ENCODE peak calls at places on chromosomes 3 and 15, in nine cellular contexts. O is activated CD4-positive, alpha-beta T cell treated with anti-CD3 and anti-CD28 coated beads, Interleukin-2, amount 50 U/mL, for 4 hours; T is 8988T; L is astrocyte of the spinal cord; M is GM20000; G is neuronal stem cell; U is NCI-H2107; I is skeletal muscle cell; K is left kidney. P is an unnamed sample.

GRCh38 chr3:26437678-26438077 is 184.9 kb upstream of the LRRC3B start:
- DNase-seq in O (no peak), T (no peak), L (peak), M (no peak), G (no peak), U (no peak), I (peak), K (no peak), P (no peak)

GRCh38 chr15:85037617-85038016 is 56.0 kb downstream of the PDE8A start:
- DNase-seq in O (no peak), T (no peak), L (no peak), M (no peak), G (no peak), U (no peak), I (no peak), K (no peak), P (no peak)

GRCh38 chr15:54559405-54560064 is 581.3 kb downstream of the UNC13C start:
- DNase-seq in O (no peak), T (no peak), L (no peak), M (no peak), G (no peak), U (no peak), I (no peak), K (no peak), P (no peak)

GRCh38 chr3:150555859-150556436 is 9.4 kb downstream of the EIF2A start:
- DNase-seq in O (no peak), T (no peak), L (no peak), M (no peak), G (no peak), U (no peak), I (no peak), K (no peak), P (no peak)

GRCh38 chr3:184771158-184771730 is 40.7 kb upstream of the VPS8 start:
- DNase-seq in O (no peak), T (no peak), L (no peak), M (no peak), G (no peak), U (no peak), I (no peak), K (peak), P (no peak)

GRCh38 chr3:124297062-124297980 is 305.4 kb upstream of the ROPN1 start:
- DNase-seq in O (no peak), T (no peak), L (no peak), M (no peak), G (no peak), U (no peak), I (no peak), K (peak), P (no peak)

GRCh38 chr3:69113536-69113935 is 8.9 kb downstream of the LMOD3 start:
- DNase-seq in O (no peak), T (no peak), L (no peak), M (no peak), G (no peak), U (no peak), I (no peak), K (no peak), P (no peak)

GRCh38 chr15:63044077-63044644 is 1.6 kb downstream of the TPM1 start:
- DNase-seq in O (no peak), T (no peak), L (peak), M (peak), G (no peak), U (no peak), I (no peak), K (no peak), P (no peak)

GRCh38 chr3:122560680-122561079 is 3.4 kb downstream of the PARP9 start:
- DNase-seq in O (peak), T (peak), L (peak), M (peak), G (no peak), U (peak), I (no peak), K (peak), P (no peak)

GRCh38 chr3:159364511-159364910 is 562.7 kb downstream of the MFSD1 start:
- DNase-seq in O (no peak), T (no peak), L (no peak), M (no peak), G (no peak), U (no peak), I (no peak), K (no peak), P (no peak)

GRCh38 chr3:79661866-79662265 is 105.9 kb downstream of the ROBO1 start:
- DNase-seq in O (no peak), T (no peak), L (peak), M (no peak), G (no peak), U (no peak), I (no peak), K (no peak), P (no peak)

GRCh38 chr15:53080484-53080883 is 290.3 kb upstream of the ONECUT1 start:
- DNase-seq in O (no peak), T (no peak), L (no peak), M (no peak), G (no peak), U (no peak), I (no peak), K (no peak), P (no peak)

GRCh38 chr3:151567477-151567876 is 106.6 kb upstream of the IGSF10 start:
- DNase-seq in O (no peak), T (no peak), L (no peak), M (no peak), G (no peak), U (no peak), I (no peak), K (no peak), P (no peak)

GRCh38 chr15:98878172-98878571 is 129.4 kb downstream of the PGPEP1L start:
- DNase-seq in O (no peak), T (no peak), L (peak), M (no peak), G (no peak), U (no peak), I (no peak), K (no peak), P (peak)

GRCh38 chr3:22759636-22760310 is 443.4 kb upstream of the UBE2E2 start:
- DNase-seq in O (no peak), T (no peak), L (no peak), M (no peak), G (no peak), U (no peak), I (no peak), K (no peak), P (no peak)

GRCh38 chr3:186472466-186473008 is 71.6 kb downstream of the CRYGS start:
- DNase-seq in O (no peak), T (no peak), L (no peak), M (no peak), G (no peak), U (no peak), I (no peak), K (no peak), P (no peak)

GRCh38 chr3:62529230-62529629 is 155.9 kb upstream of the FEZF2 start:
- DNase-seq in O (no peak), T (no peak), L (peak), M (no peak), G (peak), U (no peak), I (no peak), K (peak), P (no peak)

GRCh38 chr3:30340500-30340899 is 265.9 kb upstream of the TGFBR2 start:
- DNase-seq in O (no peak), T (no peak), L (no peak), M (no peak), G (no peak), U (no peak), I (no peak), K (no peak), P (no peak)

GRCh38 chr15:74631935-74632560 is 16.4 kb downstream of the CLK3 start:
- DNase-seq in O (peak), T (peak), L (peak), M (peak), G (peak), U (no peak), I (no peak), K (peak), P (no peak)

GRCh38 chr15:62119224-62119925 is 45.7 kb downstream of the C2CD4B start:
- DNase-seq in O (no peak), T (no peak), L (peak), M (no peak), G (no peak), U (no peak), I (peak), K (peak), P (peak)

GRCh38 chr3:125916376-125916978 is 52.5 kb upstream of the ROPN1B start:
- DNase-seq in O (peak), T (peak), L (peak), M (peak), G (peak), U (peak), I (peak), K (peak), P (peak)

P was measured in AG04449.